ENCODE peak calls at places on chromosomes 7 and 10, in eight cellular contexts. L, W, D, J, M, U, F and K are unnamed samples.

GRCh38 chr10:36994886-36995285 is 130.5 kb upstream of the ANKRD30A start:
- DNase-seq in L (no peak), W (no peak), D (no peak), J (no peak), M (no peak), U (no peak), F (no peak), K (no peak)

GRCh38 chr10:52778511-52779392 is 6.2 kb upstream of the MBL2 start:
- DNase-seq in L (no peak), W (no peak), D (peak; percentile 49), J (no peak), M (no peak), U (peak; percentile 12), F (peak; percentile 33), K (peak; percentile 67)

GRCh38 chr7:11427686-11428273 is 404.2 kb downstream of the THSD7A start:
- DNase-seq in L (no peak), W (peak; percentile 54), D (peak; percentile 68), J (peak; percentile 48), M (no peak), U (no peak), F (peak; percentile 69), K (peak; percentile 86)

GRCh38 chr10:98307916-98308315 is 39.9 kb upstream of the LOXL4 start:
- DNase-seq in L (no peak), W (no peak), D (no peak), J (no peak), M (no peak), U (no peak), F (no peak), K (no peak)

GRCh38 chr10:28177944-28178637 is 124.8 kb downstream of the MPP7 start:
- DNase-seq in L (no peak), W (no peak), D (no peak), J (no peak), M (no peak), U (no peak), F (no peak), K (peak; percentile 19)

GRCh38 chr10:124477614-124478363 is 16.2 kb downstream of the LHPP start:
- DNase-seq in L (no peak), W (no peak), D (peak; percentile 56), J (no peak), M (no peak), U (no peak), F (no peak), K (no peak)

GRCh38 chr10:7014721-7015120 is 396.1 kb downstream of the SFMBT2 start:
- DNase-seq in L (no peak), W (no peak), D (no peak), J (no peak), M (no peak), U (no peak), F (no peak), K (no peak)

GRCh38 chr10:118585234-118585633 is 10.2 kb downstream of the PRLHR start:
- DNase-seq in L (no peak), W (no peak), D (no peak), J (no peak), M (no peak), U (no peak), F (no peak), K (no peak)

DNA sequence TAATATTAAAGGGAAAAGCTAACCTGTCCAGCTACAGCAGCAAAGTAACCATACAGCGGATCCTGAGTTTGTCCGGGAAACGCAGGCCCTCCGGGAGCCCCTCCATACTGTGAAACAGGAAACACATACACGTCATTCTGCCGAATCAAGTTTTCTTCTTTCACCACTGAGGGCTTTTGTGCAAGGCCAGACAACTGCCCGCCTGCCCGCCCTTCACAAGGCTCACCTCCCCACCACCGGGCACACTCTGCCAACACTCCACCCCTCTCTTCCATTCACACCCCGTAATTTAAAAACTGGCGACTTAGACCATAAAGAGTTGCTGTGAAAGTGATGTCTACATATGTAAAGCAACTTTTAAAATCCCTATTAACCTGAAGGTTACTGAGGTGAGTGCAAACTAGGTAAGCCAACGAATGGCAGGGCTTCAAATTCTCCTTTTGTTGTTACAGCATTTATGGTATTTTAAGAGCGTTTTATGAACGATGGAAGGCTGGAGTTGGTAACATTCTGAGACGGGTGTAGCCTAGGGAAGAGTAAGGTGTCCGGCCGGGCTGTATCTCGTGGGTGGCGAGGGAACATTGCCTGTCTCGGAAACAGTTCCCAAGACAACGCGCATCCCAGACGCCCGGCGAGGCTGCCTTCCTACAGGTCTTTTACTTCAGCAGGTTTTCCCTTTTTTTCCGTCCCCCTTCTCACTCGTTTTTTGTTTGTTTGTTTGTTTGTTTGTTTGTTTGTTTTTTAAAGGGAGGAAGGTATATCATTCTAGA is 817 bp downstream of the SRI start:
- DNase-seq in L (peak; percentile 76), W (peak; percentile 36), D (peak; percentile 62), J (peak; percentile 25), M (peak; percentile 57), U (peak; percentile 24), F (peak; percentile 50), K (peak; percentile 80)
- H3K4me3 ChIP-seq in L (peak overlapping the region; percentile 92), W (peak overlapping the region; percentile 77), D (peak overlapping the region; percentile 77), J (peak overlapping the region; percentile 93), M (peak overlapping the region; percentile 92), U (peak overlapping the region; percentile 82), F (peak overlapping the region; percentile 97), K (peak overlapping the region; percentile 93)

GRCh38 chr7:29841926-29842671 is 35.8 kb downstream of the WIPF3 start:
- DNase-seq in L (no peak), W (no peak), D (no peak), J (no peak), M (no peak), U (peak; percentile 28), F (no peak), K (no peak)

GRCh38 chr7:29839302-29839701 is 33.0 kb downstream of the WIPF3 start:
- DNase-seq in L (peak; percentile 87), W (no peak), D (no peak), J (peak; percentile 16), M (no peak), U (no peak), F (peak; percentile 10), K (peak; percentile 59)

GRCh38 chr7:29843106-29843505 is 36.8 kb downstream of the WIPF3 start:
- DNase-seq in L (no peak), W (no peak), D (peak; percentile 89), J (no peak), M (no peak), U (peak; percentile 37), F (no peak), K (no peak)

GRCh38 chr7:29843738-29844137 is 37.4 kb downstream of the WIPF3 start:
- DNase-seq in L (no peak), W (no peak), D (no peak), J (no peak), M (no peak), U (no peak), F (no peak), K (no peak)

DNA sequence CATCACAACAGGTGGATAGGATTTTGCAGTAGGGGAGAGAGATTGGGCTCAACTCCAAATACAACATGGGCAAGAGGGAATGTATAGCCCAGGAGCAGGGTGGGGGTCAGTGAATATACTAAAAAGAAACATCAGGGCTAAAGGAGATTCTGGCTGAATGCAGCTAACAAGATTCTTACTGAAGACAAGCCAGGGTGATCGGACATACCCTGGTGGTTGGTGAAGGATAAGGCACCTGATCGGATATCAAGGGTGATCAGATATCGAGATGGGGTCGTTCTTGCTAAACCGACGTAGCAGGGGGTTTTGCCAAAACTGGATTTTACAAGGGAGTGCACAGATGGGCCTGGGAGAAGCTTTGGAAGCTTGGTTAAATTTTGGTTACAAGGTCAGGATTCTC is 34.4 kb downstream of the WIPF3 start:
- DNase-seq in L (no peak), W (no peak), D (no peak), J (no peak), M (no peak), U (no peak), F (no peak), K (no peak)
- TF ChIP-seq CTCF in L (no peak), W (peak; percentile 39), D (peak; percentile 26), J (no peak), M (no peak), U (no peak), F (no peak), K (no peak)

GRCh38 chr10:100875484-100876166 is 37.1 kb upstream of the SLF2 start:
- DNase-seq in L (no peak), W (no peak), D (no peak), J (no peak), M (no peak), U (no peak), F (no peak), K (no peak)

GRCh38 chr10:100874702-100875483 is 37.9 kb upstream of the SLF2 start:
- DNase-seq in L (no peak), W (no peak), D (peak; percentile 48), J (no peak), M (no peak), U (no peak), F (no peak), K (no peak)

GRCh38 chr10:100877451-100877850 is 35.3 kb upstream of the SLF2 start:
- DNase-seq in L (no peak), W (no peak), D (no peak), J (no peak), M (no peak), U (no peak), F (no peak), K (no peak)

GRCh38 chr10:100878291-100878910 is 34.4 kb upstream of the SLF2 start:
- DNase-seq in L (no peak), W (peak; percentile 43), D (peak; percentile 91), J (peak; percentile 92), M (peak; percentile 60), U (peak; percentile 75), F (peak; percentile 58), K (peak; percentile 83)

DNA sequence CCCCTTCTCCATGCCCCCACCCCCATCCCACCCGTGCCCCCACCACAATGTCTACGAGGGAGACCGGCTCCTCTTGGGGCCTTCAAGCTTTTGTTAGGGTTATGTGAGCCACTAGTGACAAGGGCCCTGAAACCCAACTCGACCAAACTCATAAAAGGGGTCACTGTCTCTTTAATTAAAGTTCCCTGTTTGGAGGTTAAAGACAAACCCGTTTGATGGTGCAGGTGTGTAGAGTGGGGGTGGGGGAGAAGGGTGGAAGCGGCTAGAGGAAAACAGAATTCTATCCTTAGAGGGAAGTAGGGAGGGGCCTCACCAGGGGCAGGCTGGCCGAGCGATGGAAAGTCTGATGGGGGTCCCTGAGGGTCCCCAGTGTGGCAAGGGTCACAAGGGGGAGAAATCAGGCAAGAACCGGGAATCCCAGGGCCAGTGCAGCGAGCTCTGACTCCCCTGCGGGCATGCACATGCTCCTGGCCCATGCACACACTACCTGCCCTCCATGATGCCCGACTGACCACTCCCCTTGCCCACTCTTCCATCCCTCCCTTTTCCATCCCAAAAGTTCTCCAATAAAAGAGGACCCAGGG is 36.1 kb upstream of the SLF2 start:
- DNase-seq in L (no peak), W (no peak), D (no peak), J (no peak), M (no peak), U (no peak), F (no peak), K (no peak)
- H3K4me3 ChIP-seq in L (no peak overlapping the region), W (no peak overlapping the region), D (no peak overlapping the region), J (no peak overlapping the region), M (no peak overlapping the region), U (no peak overlapping the region), F (no peak overlapping the region), K (no peak overlapping the region)

DNA sequence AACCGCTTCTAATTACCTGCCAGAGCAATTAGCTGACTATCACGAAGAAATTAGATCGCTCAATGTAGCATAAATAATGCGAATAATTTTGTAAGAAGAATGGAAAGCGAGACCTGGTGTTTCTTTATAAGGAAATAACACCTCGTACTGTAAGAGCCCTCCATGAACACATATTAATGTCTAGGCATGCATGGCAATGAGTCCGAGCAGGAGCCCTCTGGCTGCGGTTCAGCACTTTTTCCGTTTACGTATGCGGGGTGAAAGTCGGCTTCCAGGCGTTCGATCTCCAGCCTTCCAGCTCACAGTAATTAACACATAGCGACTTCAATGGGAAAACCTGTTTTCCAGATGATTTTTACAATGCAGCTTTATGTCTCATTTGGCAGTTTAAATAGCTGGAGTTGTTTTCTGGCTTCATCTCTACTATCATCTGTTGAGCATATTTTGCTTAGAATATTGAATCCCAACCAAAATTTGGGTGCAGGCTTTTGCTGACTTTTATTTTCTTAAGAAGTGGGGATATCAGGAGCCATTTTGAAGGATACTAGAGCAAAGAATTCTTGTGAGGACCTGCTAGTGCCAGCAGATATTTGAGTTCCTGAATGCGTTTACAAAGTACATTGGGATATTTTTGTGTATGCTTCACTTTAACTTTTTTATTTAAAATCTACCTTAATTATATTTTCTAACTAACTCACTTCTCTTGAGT is 7.2 kb upstream of the SP8 start:
- DNase-seq in L (no peak), W (peak; percentile 18), D (peak; percentile 74), J (no peak), M (no peak), U (no peak), F (no peak), K (no peak)
- TF ChIP-seq CTCF in L (no peak), W (no peak), D (no peak), J (no peak), M (no peak), U (no peak), F (no peak), K (no peak)